ENCODE peak calls at places on chromosomes 16 and 17, in eight cellular contexts. One of them, this sample, is unnamed.

GRCh38 chr16:49601541-49601940 is 227.9 kb downstream of the C16orf78 start:
- DNase-seq in brain microvascular endothelial cell: no peak
- DNase-seq in tibial artery: no peak
- DNase-seq in CD8-positive, alpha-beta T cell: no peak
- DNase-seq in heart right ventricle: no peak
- DNase-seq in AG04450: no peak
- DNase-seq in endothelial cell of umbilical vein: no peak
- DNase-seq in thyroid gland: no peak
- DNase-seq in this sample: no peak

GRCh38 chr16:4529085-4530060 is 9.2 kb downstream of the CDIP1 start:
- DNase-seq in brain microvascular endothelial cell: peak; percentile 42
- DNase-seq in tibial artery: no peak
- DNase-seq in CD8-positive, alpha-beta T cell: no peak
- DNase-seq in heart right ventricle: no peak
- DNase-seq in AG04450: peak; percentile 49
- DNase-seq in endothelial cell of umbilical vein: peak; percentile 47
- DNase-seq in thyroid gland: peak; percentile 30
- DNase-seq in this sample: no peak

GRCh38 chr17:79150035-79150733 is 75.6 kb downstream of the ENGASE start:
- DNase-seq in brain microvascular endothelial cell: no peak
- DNase-seq in tibial artery: no peak
- DNase-seq in CD8-positive, alpha-beta T cell: no peak
- DNase-seq in heart right ventricle: no peak
- DNase-seq in AG04450: no peak
- DNase-seq in endothelial cell of umbilical vein: no peak
- DNase-seq in thyroid gland: no peak
- DNase-seq in this sample: no peak

GRCh38 chr17:32551186-32551955 is 64.6 kb downstream of the CDK5R1 start:
- DNase-seq in brain microvascular endothelial cell: peak; percentile 46
- DNase-seq in tibial artery: no peak
- DNase-seq in CD8-positive, alpha-beta T cell: no peak
- DNase-seq in heart right ventricle: no peak
- DNase-seq in AG04450: no peak
- DNase-seq in endothelial cell of umbilical vein: peak; percentile 76
- DNase-seq in thyroid gland: no peak
- DNase-seq in this sample: no peak

GRCh38 chr16:7861891-7862585 is 529.4 kb downstream of the RBFOX1 start:
- DNase-seq in brain microvascular endothelial cell: no peak
- DNase-seq in tibial artery: no peak
- DNase-seq in CD8-positive, alpha-beta T cell: no peak
- DNase-seq in heart right ventricle: no peak
- DNase-seq in AG04450: no peak
- DNase-seq in endothelial cell of umbilical vein: no peak
- DNase-seq in thyroid gland: no peak
- DNase-seq in this sample: no peak

GRCh38 chr17:527247-527646 is 174.6 kb upstream of the RPH3AL start:
- DNase-seq in brain microvascular endothelial cell: no peak
- DNase-seq in tibial artery: no peak
- DNase-seq in CD8-positive, alpha-beta T cell: no peak
- DNase-seq in heart right ventricle: no peak
- DNase-seq in AG04450: no peak
- DNase-seq in endothelial cell of umbilical vein: no peak
- DNase-seq in thyroid gland: no peak
- DNase-seq in this sample: no peak

GRCh38 chr16:88376053-88376834 is 6.5 kb upstream of the ZNF469 start:
- DNase-seq in brain microvascular endothelial cell: no peak
- DNase-seq in tibial artery: no peak
- DNase-seq in CD8-positive, alpha-beta T cell: no peak
- DNase-seq in heart right ventricle: no peak
- DNase-seq in AG04450: no peak
- DNase-seq in endothelial cell of umbilical vein: no peak
- DNase-seq in thyroid gland: no peak
- DNase-seq in this sample: no peak

GRCh38 chr16:52383640-52384292 is 163.2 kb downstream of the TOX3 start:
- DNase-seq in brain microvascular endothelial cell: no peak
- DNase-seq in tibial artery: no peak
- DNase-seq in CD8-positive, alpha-beta T cell: no peak
- DNase-seq in heart right ventricle: no peak
- DNase-seq in AG04450: no peak
- DNase-seq in endothelial cell of umbilical vein: no peak
- DNase-seq in thyroid gland: no peak
- DNase-seq in this sample: no peak

GRCh38 chr16:84467709-84468108 is 36.8 kb downstream of the MEAK7 start:
- DNase-seq in brain microvascular endothelial cell: no peak
- DNase-seq in tibial artery: no peak
- DNase-seq in CD8-positive, alpha-beta T cell: no peak
- DNase-seq in heart right ventricle: no peak
- DNase-seq in AG04450: no peak
- DNase-seq in endothelial cell of umbilical vein: no peak
- DNase-seq in thyroid gland: no peak
- DNase-seq in this sample: no peak

GRCh38 chr16:77951788-77952187 is 70.6 kb upstream of the CLEC3A start:
- DNase-seq in brain microvascular endothelial cell: no peak
- DNase-seq in tibial artery: no peak
- DNase-seq in CD8-positive, alpha-beta T cell: no peak
- DNase-seq in heart right ventricle: no peak
- DNase-seq in AG04450: no peak
- DNase-seq in endothelial cell of umbilical vein: no peak
- DNase-seq in thyroid gland: no peak
- DNase-seq in this sample: no peak

GRCh38 chr17:9016941-9017552 is 4.3 kb upstream of the NTN1 start:
- DNase-seq in brain microvascular endothelial cell: no peak
- DNase-seq in tibial artery: no peak
- DNase-seq in CD8-positive, alpha-beta T cell: no peak
- DNase-seq in heart right ventricle: no peak
- DNase-seq in AG04450: no peak
- DNase-seq in endothelial cell of umbilical vein: no peak
- DNase-seq in thyroid gland: no peak
- DNase-seq in this sample: no peak

GRCh38 chr17:49779730-49780220 is 8.7 kb upstream of the KAT7 start:
- DNase-seq in brain microvascular endothelial cell: peak; percentile 67
- DNase-seq in tibial artery: peak; percentile 49
- DNase-seq in CD8-positive, alpha-beta T cell: no peak
- DNase-seq in heart right ventricle: peak; percentile 42
- DNase-seq in AG04450: peak; percentile 23
- DNase-seq in endothelial cell of umbilical vein: peak; percentile 79
- DNase-seq in thyroid gland: peak; percentile 53
- DNase-seq in this sample: no peak

GRCh38 chr17:3976675-3977171 is 12.5 kb upstream of the ATP2A3 start:
- DNase-seq in brain microvascular endothelial cell: no peak
- DNase-seq in tibial artery: peak; percentile 59
- DNase-seq in CD8-positive, alpha-beta T cell: no peak
- DNase-seq in heart right ventricle: peak; percentile 89
- DNase-seq in AG04450: no peak
- DNase-seq in endothelial cell of umbilical vein: no peak
- DNase-seq in thyroid gland: peak; percentile 99
- DNase-seq in this sample: no peak

GRCh38 chr17:3979276-3979583 is 15.0 kb upstream of the ATP2A3 start:
- DNase-seq in brain microvascular endothelial cell: no peak
- DNase-seq in tibial artery: no peak
- DNase-seq in CD8-positive, alpha-beta T cell: no peak
- DNase-seq in heart right ventricle: no peak
- DNase-seq in AG04450: no peak
- DNase-seq in endothelial cell of umbilical vein: no peak
- DNase-seq in thyroid gland: no peak
- DNase-seq in this sample: no peak

GRCh38 chr17:3980381-3980975 is 16.2 kb upstream of the ATP2A3 start:
- DNase-seq in brain microvascular endothelial cell: no peak
- DNase-seq in tibial artery: no peak
- DNase-seq in CD8-positive, alpha-beta T cell: no peak
- DNase-seq in heart right ventricle: no peak
- DNase-seq in AG04450: no peak
- DNase-seq in endothelial cell of umbilical vein: peak; percentile 68
- DNase-seq in thyroid gland: no peak
- DNase-seq in this sample: no peak

GRCh38 chr17:3977387-3977786 is 13.2 kb upstream of the ATP2A3 start:
- DNase-seq in brain microvascular endothelial cell: no peak
- DNase-seq in tibial artery: no peak
- DNase-seq in CD8-positive, alpha-beta T cell: no peak
- DNase-seq in heart right ventricle: no peak
- DNase-seq in AG04450: no peak
- DNase-seq in endothelial cell of umbilical vein: no peak
- DNase-seq in thyroid gland: peak; percentile 19
- DNase-seq in this sample: no peak

DNA sequence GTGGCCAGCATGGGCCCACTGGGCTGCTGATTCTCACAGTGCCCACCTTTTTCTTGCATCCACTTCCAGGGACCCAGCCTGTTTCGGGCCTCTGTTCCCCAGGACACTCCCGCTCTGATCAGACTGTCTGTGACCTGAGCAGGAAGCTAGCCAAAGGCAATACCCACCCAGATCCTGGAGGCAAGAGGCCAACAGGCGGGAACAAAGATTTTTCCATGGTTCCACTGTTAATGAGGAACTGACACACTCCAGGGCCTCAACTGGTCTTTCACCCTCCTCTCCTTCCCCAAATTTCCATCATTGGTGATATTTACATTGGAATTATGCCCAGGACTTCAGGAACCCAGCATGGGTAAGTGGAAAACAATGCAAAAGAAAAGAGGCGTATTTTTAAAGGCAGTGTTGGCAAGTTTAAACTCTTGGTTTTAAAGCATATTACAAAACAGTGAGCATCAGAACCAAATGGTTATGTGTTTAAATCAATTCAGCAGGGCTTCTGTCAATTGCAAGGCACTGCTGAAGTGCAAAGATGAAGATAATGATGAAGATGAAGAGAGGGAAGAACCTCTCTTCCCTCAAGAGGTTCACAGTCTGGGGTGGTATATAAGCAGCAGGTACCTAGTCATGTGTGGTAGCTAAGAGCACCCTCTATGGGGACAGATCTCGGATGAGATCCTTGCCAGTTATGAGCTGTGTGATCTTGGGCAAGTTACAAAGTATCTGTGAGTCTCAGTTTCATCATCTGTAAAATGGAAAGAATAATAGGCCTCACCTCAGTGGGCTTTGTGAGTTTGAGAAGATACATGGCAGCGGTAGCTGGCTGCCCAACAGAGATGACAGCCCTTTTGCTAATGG is 14.4 kb upstream of the ATP2A3 start:
- DNase-seq in brain microvascular endothelial cell: no peak
- DNase-seq in tibial artery: no peak
- DNase-seq in CD8-positive, alpha-beta T cell: no peak
- DNase-seq in heart right ventricle: peak; percentile 67
- DNase-seq in AG04450: no peak
- DNase-seq in endothelial cell of umbilical vein: peak; percentile 85
- DNase-seq in thyroid gland: no peak
- DNase-seq in this sample: no peak
- H3K27ac ChIP-seq in brain microvascular endothelial cell: no peak overlapping the region
- H3K27ac ChIP-seq in tibial artery: no peak overlapping the region
- H3K27ac ChIP-seq in CD8-positive, alpha-beta T cell: no peak overlapping the region
- H3K27ac ChIP-seq in heart right ventricle: peak overlapping the region; percentile 63
- H3K27ac ChIP-seq in AG04450: no peak overlapping the region
- H3K27ac ChIP-seq in endothelial cell of umbilical vein: peak overlapping the region; percentile 2
- H3K27ac ChIP-seq in thyroid gland: peak overlapping the region; percentile 91
- H3K27ac ChIP-seq in this sample: peak overlapping the region; percentile 26

DNA sequence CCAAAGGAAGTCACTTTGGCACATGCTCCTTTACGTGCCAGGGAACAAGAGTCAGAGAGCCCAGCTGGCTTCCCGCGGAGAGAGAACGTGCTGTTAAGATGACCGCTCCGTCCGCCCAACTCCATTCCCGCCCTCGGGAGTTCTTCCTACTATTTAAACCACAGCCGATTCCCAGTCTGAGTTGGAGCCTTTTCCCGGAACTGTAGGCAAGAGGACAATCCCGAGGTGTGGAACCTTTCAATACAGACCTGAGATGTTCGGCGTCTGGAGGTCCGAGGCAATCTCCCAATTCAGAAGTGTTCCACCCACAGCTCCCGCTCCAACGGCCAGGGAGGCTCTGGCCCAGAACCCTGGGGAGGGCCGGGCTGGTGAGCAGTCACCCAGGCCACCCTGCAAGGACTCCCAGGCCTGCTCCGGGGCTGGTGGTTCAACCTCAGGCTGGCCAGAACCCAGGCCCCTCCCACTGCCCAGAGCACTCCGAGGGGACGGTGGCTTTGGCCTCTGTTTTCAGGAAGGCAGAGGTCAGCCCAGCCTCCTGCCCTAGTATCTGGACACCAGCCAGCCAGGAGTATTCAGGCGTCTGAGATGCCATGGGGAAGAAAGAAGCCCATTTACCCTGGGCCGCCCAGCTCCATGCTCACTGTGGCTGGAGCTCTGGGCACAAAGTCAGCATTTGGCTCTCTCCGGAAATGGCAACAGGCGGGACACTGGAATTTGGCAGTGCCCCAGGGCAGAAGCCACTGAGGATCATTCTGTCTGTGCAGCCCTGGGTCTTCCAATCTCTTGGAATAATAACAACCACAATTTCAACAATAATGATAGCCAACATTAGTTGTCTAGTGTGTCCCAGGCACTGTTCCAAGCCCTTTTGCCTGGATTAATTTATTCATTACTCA is 21.4 kb downstream of the EMP2 start:
- DNase-seq in brain microvascular endothelial cell: no peak
- DNase-seq in tibial artery: peak; percentile 85
- DNase-seq in CD8-positive, alpha-beta T cell: no peak
- DNase-seq in heart right ventricle: peak; percentile 75
- DNase-seq in AG04450: no peak
- DNase-seq in endothelial cell of umbilical vein: peak; percentile 52
- DNase-seq in thyroid gland: peak; percentile 31
- DNase-seq in this sample: no peak
- H3K27ac ChIP-seq in brain microvascular endothelial cell: no peak overlapping the region
- H3K27ac ChIP-seq in tibial artery: peak overlapping the region; percentile 93
- H3K27ac ChIP-seq in CD8-positive, alpha-beta T cell: no peak overlapping the region
- H3K27ac ChIP-seq in heart right ventricle: peak overlapping the region; percentile 97
- H3K27ac ChIP-seq in AG04450: no peak overlapping the region
- H3K27ac ChIP-seq in endothelial cell of umbilical vein: peak overlapping the region; percentile 26
- H3K27ac ChIP-seq in thyroid gland: peak overlapping the region; percentile 68
- H3K27ac ChIP-seq in this sample: peak overlapping the region; percentile 71

GRCh38 chr17:10803350-10803749 is 549 bp downstream of the TMEM238L start:
- DNase-seq in brain microvascular endothelial cell: no peak
- DNase-seq in tibial artery: no peak
- DNase-seq in CD8-positive, alpha-beta T cell: no peak
- DNase-seq in heart right ventricle: no peak
- DNase-seq in AG04450: no peak
- DNase-seq in endothelial cell of umbilical vein: no peak
- DNase-seq in thyroid gland: no peak
- DNase-seq in this sample: no peak
- H3K27ac ChIP-seq in brain microvascular endothelial cell: no peak overlapping the region
- H3K27ac ChIP-seq in tibial artery: no peak overlapping the region
- H3K27ac ChIP-seq in CD8-positive, alpha-beta T cell: no peak overlapping the region
- H3K27ac ChIP-seq in heart right ventricle: no peak overlapping the region
- H3K27ac ChIP-seq in AG04450: no peak overlapping the region
- H3K27ac ChIP-seq in endothelial cell of umbilical vein: no peak overlapping the region
- H3K27ac ChIP-seq in thyroid gland: no peak overlapping the region
- H3K27ac ChIP-seq in this sample: peak overlapping the region; percentile 58

GRCh38 chr17:81518785-81519283 is 6.2 kb upstream of the ACTG1 start:
- DNase-seq in brain microvascular endothelial cell: no peak
- DNase-seq in tibial artery: peak; percentile 38
- DNase-seq in CD8-positive, alpha-beta T cell: no peak
- DNase-seq in heart right ventricle: no peak
- DNase-seq in AG04450: no peak
- DNase-seq in endothelial cell of umbilical vein: no peak
- DNase-seq in thyroid gland: peak; percentile 73
- DNase-seq in this sample: no peak
- H3K27ac ChIP-seq in brain microvascular endothelial cell: no peak overlapping the region
- H3K27ac ChIP-seq in tibial artery: peak overlapping the region; percentile 97
- H3K27ac ChIP-seq in CD8-positive, alpha-beta T cell: no peak overlapping the region
- H3K27ac ChIP-seq in heart right ventricle: peak overlapping the region; percentile 41
- H3K27ac ChIP-seq in AG04450: peak overlapping the region; percentile 11
- H3K27ac ChIP-seq in endothelial cell of umbilical vein: no peak overlapping the region
- H3K27ac ChIP-seq in thyroid gland: peak overlapping the region; percentile 90
- H3K27ac ChIP-seq in this sample: peak overlapping the region; percentile 100

This sample was measured in esophagus squamous epithelium.